ENCODE peak calls at places on chromosomes 2 and 18, in six cellular contexts. S, N, A, P, D and K are unnamed samples.

GRCh38 chr2:120598416-120598815 is 137.3 kb upstream of the GLI2 start:
- DNase-seq in S (no peak), N (no peak), A (no peak), P (no peak), D (no peak), K (no peak)

GRCh38 chr2:162143969-162144368 is 8.1 kb downstream of the GCG start:
- DNase-seq in S (no peak), N (no peak), A (no peak), P (no peak), D (no peak), K (no peak)

GRCh38 chr18:45670281-45670962 is 53.6 kb upstream of the SLC14A1 start:
- DNase-seq in S (no peak), N (no peak), A (no peak), P (no peak), D (no peak), K (no peak)

GRCh38 chr2:239392072-239392357 is 8.8 kb downstream of the HDAC4 start:
- DNase-seq in S (no peak), N (no peak), A (peak), P (no peak), D (peak), K (no peak)

GRCh38 chr2:198440833-198441232 is 636.4 kb downstream of the PLCL1 start:
- DNase-seq in S (no peak), N (no peak), A (no peak), P (no peak), D (no peak), K (no peak)

GRCh38 chr2:216665717-216666116 is 29.6 kb downstream of the IGFBP5 start:
- DNase-seq in S (peak), N (no peak), A (no peak), P (no peak), D (peak), K (no peak)

GRCh38 chr2:7022486-7022885 is 105.3 kb downstream of the RNF144A start:
- DNase-seq in S (no peak), N (no peak), A (no peak), P (no peak), D (peak), K (no peak)

GRCh38 chr2:127700527-127701192 is 637 bp upstream of the SFT2D3 start:
- DNase-seq in S (peak), N (no peak), A (peak), P (peak), D (no peak), K (no peak)

GRCh38 chr2:96140941-96141623 is 2.8 kb upstream of the ASTL start:
- DNase-seq in S (no peak), N (no peak), A (no peak), P (no peak), D (no peak), K (no peak)

GRCh38 chr2:72833084-72833714 is 7.4 kb upstream of the EXOC6B start:
- DNase-seq in S (no peak), N (no peak), A (no peak), P (no peak), D (no peak), K (no peak)

GRCh38 chr2:151827564-151828142 is 568 bp downstream of the ARL5A start:
- DNase-seq in S (peak), N (no peak), A (no peak), P (peak), D (peak), K (no peak)

GRCh38 chr2:211035548-211036185 is 479.3 kb downstream of the CPS1 start:
- DNase-seq in S (peak), N (no peak), A (no peak), P (no peak), D (peak), K (no peak)

GRCh38 chr2:18262601-18263000 is 297.9 kb downstream of the RDH14 start:
- DNase-seq in S (no peak), N (no peak), A (no peak), P (no peak), D (no peak), K (no peak)

GRCh38 chr2:102142829-102143449 is 393 bp downstream of the IL1R1 start:
- DNase-seq in S (no peak), N (no peak), A (no peak), P (no peak), D (no peak), K (no peak)

GRCh38 chr2:172249986-172250385 is 147.3 kb upstream of the DLX2 start:
- DNase-seq in S (no peak), N (no peak), A (no peak), P (no peak), D (no peak), K (no peak)

GRCh38 chr2:50783116-50783515 is 248.8 kb downstream of the NRXN1 start:
- DNase-seq in S (no peak), N (no peak), A (no peak), P (no peak), D (no peak), K (no peak)

GRCh38 chr2:130824492-130825061 is 12.1 kb upstream of the ARHGEF4 start:
- DNase-seq in S (no peak), N (no peak), A (no peak), P (no peak), D (no peak), K (no peak)

GRCh38 chr2:40357667-40358066 is 94.2 kb downstream of the SLC8A1 start:
- DNase-seq in S (no peak), N (no peak), A (no peak), P (no peak), D (no peak), K (no peak)

GRCh38 chr2:53633441-53633840 is 134.2 kb upstream of the CHAC2 start:
- DNase-seq in S (no peak), N (no peak), A (no peak), P (no peak), D (no peak), K (no peak)

GRCh38 chr18:51621103-51621969 is 423.9 kb upstream of the MEX3C start:
- DNase-seq in S (peak), N (no peak), A (peak), P (no peak), D (peak), K (no peak)

GRCh38 chr2:69693472-69694450 is 48.2 kb upstream of the ANXA4 start:
- DNase-seq in S (no peak), N (no peak), A (no peak), P (no peak), D (no peak), K (no peak)

GRCh38 chr18:69969491-69969890 is 21.8 kb upstream of the CD226 start:
- DNase-seq in S (no peak), N (no peak), A (no peak), P (no peak), D (no peak), K (no peak)

GRCh38 chr2:36433311-36434217 is 78.0 kb downstream of the CRIM1 start:
- DNase-seq in S (peak), N (no peak), A (peak), P (no peak), D (peak), K (no peak)

GRCh38 chr2:205464681-205465080 is 217.6 kb upstream of the NRP2 start:
- DNase-seq in S (peak), N (no peak), A (no peak), P (no peak), D (no peak), K (no peak)
- H3K4me3 ChIP-seq in S (no peak), N (no peak), A (no peak), P (no peak), D (no peak), K (no peak)

GRCh38 chr2:55050133-55050994 is at the start of gene RTN4:
- DNase-seq in S (peak), N (peak), A (peak), P (peak), D (peak), K (peak)
- TF ChIP-seq CTCF in S (no peak), N (peak), A (peak), P (peak), D (peak), K (no peak)

GRCh38 chr2:242098445-242099128 is 229.1 kb downstream of the RTP5 start:
- DNase-seq in S (no peak), N (no peak), A (no peak), P (no peak), D (no peak), K (no peak)
- H3K27ac ChIP-seq in S (no peak), N (no peak), A (no peak), P (peak), D (no peak), K (no peak)

DNA sequence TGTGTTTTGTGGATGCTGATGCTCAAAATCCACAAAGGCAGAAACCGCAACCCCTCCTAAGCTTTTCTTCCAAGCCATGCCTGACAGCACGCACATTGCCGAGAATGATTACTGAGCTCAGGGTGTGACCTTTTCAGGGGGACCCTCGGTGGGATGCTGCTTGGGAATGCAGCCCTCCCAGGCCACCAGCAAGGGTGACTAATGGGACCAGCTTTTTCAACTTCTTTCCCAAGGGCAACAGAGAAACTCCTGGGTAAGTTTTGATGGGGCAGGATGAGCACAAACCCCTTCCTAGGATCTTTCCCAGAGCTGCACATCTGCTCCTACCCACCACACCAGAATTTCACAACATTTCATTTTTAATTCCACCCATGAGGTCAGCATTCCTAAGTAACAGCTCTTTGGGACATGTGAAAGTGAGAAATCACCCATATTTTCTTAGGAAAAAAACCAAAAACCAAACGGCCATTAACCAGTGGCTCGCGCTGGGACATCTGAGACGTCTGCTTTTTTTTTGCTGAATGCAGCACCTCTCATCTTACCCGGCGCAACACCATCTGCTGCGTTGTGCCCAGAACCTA is 119.0 kb downstream of the ARL4C start:
- DNase-seq in S (peak), N (no peak), A (no peak), P (no peak), D (no peak), K (no peak)
- H3K4me3 ChIP-seq in S (no peak), N (no peak), A (no peak), P (no peak), D (no peak), K (no peak)